ENCODE peak calls at places on chromosomes 4 and X, in four cellular contexts. A is HepG2, P is upper lobe of left lung, H is transverse colon. I is an unnamed sample.

GRCh38 chrX:143633530-143634372 is 2.1 kb downstream of the SLITRK4 start:
- DNase-seq in P (peak), A (no peak), H (no peak), I (no peak)

GRCh38 chrX:1323315-1323714 is 13.3 kb upstream of the IL3RA start:
- DNase-seq in H (peak), P (no peak), A (peak), I (no peak)

GRCh38 chr4:140300271-140300970 is 73.0 kb upstream of the SCOC start:
- DNase-seq in A (no peak), H (no peak), P (no peak), I (no peak)

GRCh38 chrX:154368630-154369452 is 5.6 kb downstream of the FLNA start:
- DNase-seq in P (peak), A (peak), H (peak), I (peak)

GRCh38 chrX:151680805-151681204 is 14.5 kb upstream of the PRRG3 start:
- DNase-seq in H (peak), P (no peak), A (peak), I (no peak)

GRCh38 chr4:74366367-74366891 is 1.5 kb downstream of the EREG start:
- DNase-seq in H (no peak), P (no peak), A (no peak), I (no peak)

GRCh38 chrX:43655961-43656494 is at the start of gene MAOA:
- DNase-seq in P (peak), A (peak), H (peak), I (peak)

GRCh38 chr4:67160409-67160808 is 384.9 kb downstream of the CENPC start:
- DNase-seq in A (no peak), H (no peak), P (no peak), I (no peak)

GRCh38 chr4:38846015-38846414 is 10.6 kb downstream of the TLR6 start:
- DNase-seq in A (no peak), H (no peak), P (no peak), I (no peak)

GRCh38 chr4:102493794-102494193 is 7.4 kb upstream of the NFKB1 start:
- DNase-seq in H (peak), A (no peak), P (no peak), I (no peak)

GRCh38 chrX:1506916-1507315 is 30.1 kb downstream of the P2RY8 start:
- DNase-seq in A (no peak), P (no peak), H (no peak), I (peak)

GRCh38 chr4:123361195-123361861 is 35.3 kb upstream of the SPRY1 start:
- DNase-seq in P (no peak), H (peak), A (no peak), I (no peak)

GRCh38 chr4:152577708-152578421 is 42.0 kb upstream of the FBXW7 start:
- DNase-seq in A (no peak), P (no peak), H (no peak), I (no peak)

GRCh38 chr4:64799751-64800150 is 390.5 kb upstream of the TECRL start:
- DNase-seq in P (no peak), H (no peak), A (no peak), I (no peak)

GRCh38 chr4:146134761-146135160 is 40.8 kb upstream of the LSM6 start:
- DNase-seq in A (no peak), P (no peak), H (peak), I (no peak)

GRCh38 chr4:8850074-8850829 is 21.4 kb downstream of the HMX1 start:
- DNase-seq in H (no peak), A (no peak), P (no peak), I (peak)

GRCh38 chr4:117157360-117157759 is 72.0 kb upstream of the TRAM1L1 start:
- DNase-seq in P (no peak), H (no peak), A (no peak), I (no peak)

GRCh38 chrX:102979536-102979935 is 42.5 kb downstream of the RAB40AL start:
- DNase-seq in P (no peak), H (no peak), A (no peak), I (no peak)

GRCh38 chrX:69037786-69038185 is 127.5 kb downstream of the PJA1 start:
- DNase-seq in A (no peak), H (no peak), P (no peak), I (no peak)

GRCh38 chrX:23511783-23512182 is 155.5 kb upstream of the PRDX4 start:
- DNase-seq in H (no peak), P (no peak), A (no peak), I (no peak)

GRCh38 chr4:38077791-38078489 is 117.7 kb downstream of the PTTG2 start:
- DNase-seq in H (no peak), A (peak), P (no peak), I (no peak)

GRCh38 chr4:22483551-22483981 is 32.3 kb downstream of the ADGRA3 start:
- DNase-seq in A (no peak), H (no peak), P (no peak), I (no peak)

GRCh38 chrX:151753313-151754041 is 18.9 kb downstream of the CNGA2 start:
- DNase-seq in A (peak), H (peak), P (peak), I (no peak)

GRCh38 chr4:122639181-122639580 is 18.3 kb upstream of the IL21 start:
- DNase-seq in A (no peak), H (no peak), P (no peak), I (no peak)

GRCh38 chr4:186260504-186261448 is 5.2 kb upstream of the F11 start:
- DNase-seq in A (peak), P (peak), H (no peak), I (no peak)

GRCh38 chr4:168908093-168908492 is 102.0 kb downstream of the CBR4 start:
- DNase-seq in H (no peak), A (no peak), P (no peak), I (no peak)
- TF ChIP-seq EP300 in H (no peak), A (no peak), P (no peak), I (no peak)

DNA sequence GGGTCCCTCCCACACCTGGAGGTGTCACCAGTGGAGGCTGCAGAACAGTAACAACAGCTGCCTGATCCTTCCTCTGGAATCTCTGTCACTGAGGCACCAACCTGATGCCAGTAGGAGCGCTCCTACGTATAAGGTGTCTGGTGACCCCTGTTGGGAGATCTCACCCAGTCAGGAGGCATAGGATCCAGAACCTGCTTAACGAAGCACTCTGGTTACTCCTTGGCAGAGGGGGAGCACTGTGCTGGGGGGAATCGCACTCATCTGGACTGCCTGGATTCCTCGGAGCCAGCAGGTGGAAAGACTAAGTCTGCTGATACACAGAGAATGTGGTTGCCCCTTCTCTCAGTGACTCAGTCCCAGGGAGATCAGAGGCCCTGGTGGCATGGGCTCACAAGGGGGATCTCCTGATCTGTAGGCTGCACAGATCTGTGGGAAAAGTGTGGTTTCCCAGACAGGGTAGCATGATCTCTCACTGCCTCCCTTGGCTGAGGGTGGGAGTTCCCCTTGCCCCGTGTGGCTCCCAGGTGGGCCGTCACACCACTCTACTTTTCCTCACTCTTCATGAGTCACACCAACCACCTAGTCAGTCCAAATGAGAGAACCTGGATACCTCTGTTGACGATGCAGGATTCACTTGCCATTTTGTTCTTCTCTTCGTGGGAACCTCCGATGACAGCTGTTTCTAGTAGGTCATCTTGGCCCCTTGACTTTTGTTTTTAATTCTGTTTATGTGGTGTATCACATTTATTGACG is 305.9 kb downstream of the IDS start:
- DNase-seq in H (no peak), A (no peak), P (no peak), I (no peak)
- TF ChIP-seq POLR2AphosphoS5 in H (no peak), A (no peak), P (no peak), I (no peak)

GRCh38 chr4:84683065-84683464 is 100.1 kb downstream of the CDS1 start:
- DNase-seq in P (no peak), H (no peak), A (no peak), I (no peak)
- H3K27ac ChIP-seq in P (no peak), H (no peak), A (no peak), I (peak)

GRCh38 chr4:175703956-175704600 is 108.0 kb downstream of the GPM6A start:
- DNase-seq in H (no peak), P (no peak), A (no peak), I (no peak)

GRCh38 chr4:175702703-175703102 is 109.4 kb downstream of the GPM6A start:
- DNase-seq in P (no peak), H (no peak), A (no peak), I (no peak)

GRCh38 chr4:175708739-175709138 is 103.3 kb downstream of the GPM6A start:
- DNase-seq in P (no peak), A (no peak), H (no peak), I (no peak)

GRCh38 chr4:175705407-175705806 is 106.7 kb downstream of the GPM6A start:
- DNase-seq in P (no peak), H (no peak), A (no peak), I (no peak)
- TF ChIP-seq EP300 in P (no peak), H (no peak), A (no peak), I (no peak)